ENCODE peak calls at places on chromosomes 16 and 17, in seven cellular contexts. One of them, this sample, is unnamed.

GRCh38 chr16:57374067-57374534 is 1.8 kb downstream of the CX3CL1 start:
- DNase-seq in mucosa of gallbladder: no peak
- DNase-seq in GOT3: no peak
- DNase-seq in SJSA1: no peak
- DNase-seq in progenitor cell of endocrine pancreas: no peak
- DNase-seq in posterior cingulate gyrus: peak
- DNase-seq in osteocyte: no peak
- DNase-seq in this sample: peak

GRCh38 chr17:36000730-36001108 is 634 bp downstream of the CCL15 start:
- DNase-seq in mucosa of gallbladder: no peak
- DNase-seq in GOT3: no peak
- DNase-seq in SJSA1: peak
- DNase-seq in progenitor cell of endocrine pancreas: no peak
- DNase-seq in posterior cingulate gyrus: no peak
- DNase-seq in osteocyte: no peak
- DNase-seq in this sample: no peak

GRCh38 chr16:56262148-56262878 is 71.0 kb downstream of the GNAO1 start:
- DNase-seq in mucosa of gallbladder: peak
- DNase-seq in GOT3: no peak
- DNase-seq in SJSA1: no peak
- DNase-seq in progenitor cell of endocrine pancreas: no peak
- DNase-seq in posterior cingulate gyrus: no peak
- DNase-seq in osteocyte: no peak
- DNase-seq in this sample: no peak

GRCh38 chr17:56909742-56910508 is 3.9 kb downstream of the TRIM25 start:
- DNase-seq in mucosa of gallbladder: no peak
- DNase-seq in GOT3: no peak
- DNase-seq in SJSA1: peak
- DNase-seq in progenitor cell of endocrine pancreas: no peak
- DNase-seq in posterior cingulate gyrus: no peak
- DNase-seq in osteocyte: no peak
- DNase-seq in this sample: no peak

GRCh38 chr17:77441130-77441920 is 300.6 kb downstream of the SEC14L1 start:
- DNase-seq in mucosa of gallbladder: no peak
- DNase-seq in GOT3: no peak
- DNase-seq in SJSA1: no peak
- DNase-seq in progenitor cell of endocrine pancreas: no peak
- DNase-seq in posterior cingulate gyrus: no peak
- DNase-seq in osteocyte: no peak
- DNase-seq in this sample: no peak

GRCh38 chr16:50627419-50627818 is 53.7 kb downstream of the SNX20 start:
- DNase-seq in mucosa of gallbladder: peak
- DNase-seq in GOT3: no peak
- DNase-seq in SJSA1: no peak
- DNase-seq in progenitor cell of endocrine pancreas: no peak
- DNase-seq in posterior cingulate gyrus: peak
- DNase-seq in osteocyte: no peak
- DNase-seq in this sample: peak

GRCh38 chr17:42720996-42721583 is 23.8 kb downstream of the EZH1 start:
- DNase-seq in mucosa of gallbladder: peak
- DNase-seq in GOT3: no peak
- DNase-seq in SJSA1: no peak
- DNase-seq in progenitor cell of endocrine pancreas: no peak
- DNase-seq in posterior cingulate gyrus: no peak
- DNase-seq in osteocyte: no peak
- DNase-seq in this sample: no peak

GRCh38 chr17:46044286-46044928 is 45.4 kb downstream of the STH start:
- DNase-seq in mucosa of gallbladder: peak
- DNase-seq in GOT3: no peak
- DNase-seq in SJSA1: peak
- DNase-seq in progenitor cell of endocrine pancreas: no peak
- DNase-seq in posterior cingulate gyrus: no peak
- DNase-seq in osteocyte: no peak
- DNase-seq in this sample: peak

GRCh38 chr16:240559-240958 is 5.9 kb downstream of the FAM234A start:
- DNase-seq in mucosa of gallbladder: no peak
- DNase-seq in GOT3: no peak
- DNase-seq in SJSA1: no peak
- DNase-seq in progenitor cell of endocrine pancreas: no peak
- DNase-seq in posterior cingulate gyrus: peak
- DNase-seq in osteocyte: no peak
- DNase-seq in this sample: no peak